ENCODE peak calls at places on chromosomes 13 and 19, in seven cellular contexts. S, V, H, R, K, A and T are unnamed samples.

GRCh38 chr19:19342086-19343015 is 21.7 kb downstream of the MAU2 start:
- DNase-seq in K (peak), V (peak), R (peak), A (peak), H (no peak), S (peak), T (peak)

GRCh38 chr19:15421726-15422260 is 3.0 kb upstream of the AKAP8L start:
- DNase-seq in K (no peak), R (no peak), S (no peak), A (no peak), V (no peak), H (no peak), T (no peak)

GRCh38 chr13:104962411-104962810 is 1573.1 kb downstream of the EFNB2 start:
- DNase-seq in V (no peak), H (no peak), S (no peak), K (no peak), R (no peak), A (no peak), T (no peak)

GRCh38 chr19:4089400-4089908 is 22.8 kb upstream of the ZBTB7A start:
- DNase-seq in V (no peak), H (no peak), K (no peak), A (no peak), S (peak), R (no peak), T (no peak)

GRCh38 chr19:11116507-11116906 is 27.2 kb downstream of the LDLR start:
- DNase-seq in R (no peak), A (no peak), S (no peak), K (no peak), V (no peak), H (no peak), T (no peak)

GRCh38 chr19:38841180-38841766 is 8.5 kb downstream of the HNRNPL start:
- DNase-seq in R (no peak), A (peak), V (no peak), H (no peak), K (no peak), S (no peak), T (no peak)

GRCh38 chr19:55635334-55635717 is 5.5 kb upstream of the ZNF580 start:
- DNase-seq in S (no peak), V (no peak), R (no peak), A (no peak), H (no peak), K (no peak), T (no peak)

GRCh38 chr19:9913237-9914000 is 22.9 kb downstream of the OLFM2 start:
- DNase-seq in H (no peak), A (peak), R (no peak), V (no peak), K (no peak), S (no peak), T (no peak)

GRCh38 chr13:93146584-93147292 is 79.9 kb upstream of the GPC6 start:
- DNase-seq in H (no peak), R (no peak), V (no peak), S (no peak), A (no peak), K (no peak), T (no peak)

GRCh38 chr19:5789886-5790572 is 934 bp downstream of the DUS3L start:
- DNase-seq in K (no peak), R (no peak), A (no peak), S (no peak), V (no peak), H (no peak), T (no peak)

GRCh38 chr13:83879431-83880171 is 2.7 kb downstream of the SLITRK1 start:
- DNase-seq in S (peak), V (no peak), R (no peak), K (no peak), H (no peak), A (no peak), T (no peak)

GRCh38 chr13:73819711-73820110 is 314.5 kb downstream of the KLF12 start:
- DNase-seq in K (no peak), A (no peak), V (no peak), S (no peak), H (no peak), R (no peak), T (no peak)

GRCh38 chr13:73576291-73576690 is 517.5 kb downstream of the KLF5 start:
- DNase-seq in V (no peak), S (no peak), R (no peak), K (no peak), A (no peak), H (no peak), T (no peak)

GRCh38 chr19:3949997-3950859 is 17.4 kb downstream of the NMRK2 start:
- DNase-seq in S (no peak), V (no peak), H (no peak), A (peak), K (no peak), R (no peak), T (no peak)

GRCh38 chr13:76775031-76775740 is 111.0 kb downstream of the KCTD12 start:
- DNase-seq in S (no peak), A (no peak), R (no peak), V (no peak), H (no peak), K (no peak), T (no peak)

GRCh38 chr19:6042776-6043726 is 65.1 kb upstream of the RANBP3 start:
- DNase-seq in S (no peak), V (no peak), A (no peak), H (no peak), R (no peak), K (no peak), T (no peak)

GRCh38 chr19:52494518-52494917 is 33.0 kb upstream of the ZNF808 start:
- DNase-seq in K (no peak), R (no peak), V (no peak), H (no peak), S (no peak), A (no peak), T (no peak)

GRCh38 chr19:33998739-33999345 is 173.5 kb upstream of the LSM14A start:
- DNase-seq in R (no peak), K (no peak), H (no peak), S (no peak), V (no peak), A (no peak), T (peak)

GRCh38 chr19:17337675-17338439 is 504 bp downstream of the GTPBP3 start:
- DNase-seq in V (no peak), K (no peak), A (peak), H (no peak), R (no peak), S (peak), T (no peak)

GRCh38 chr13:28611021-28611420 is 47.9 kb upstream of the POMP start:
- DNase-seq in H (no peak), V (no peak), A (no peak), S (no peak), R (no peak), K (no peak), T (no peak)

GRCh38 chr13:21901326-21901725 is 230.5 kb downstream of the FGF9 start:
- DNase-seq in K (no peak), V (no peak), H (no peak), S (no peak), R (no peak), A (no peak), T (no peak)

GRCh38 chr19:41587838-41588210 is 11.9 kb downstream of the CEACAM21 start:
- DNase-seq in R (no peak), S (no peak), H (no peak), K (no peak), V (no peak), A (no peak), T (no peak)

DNA sequence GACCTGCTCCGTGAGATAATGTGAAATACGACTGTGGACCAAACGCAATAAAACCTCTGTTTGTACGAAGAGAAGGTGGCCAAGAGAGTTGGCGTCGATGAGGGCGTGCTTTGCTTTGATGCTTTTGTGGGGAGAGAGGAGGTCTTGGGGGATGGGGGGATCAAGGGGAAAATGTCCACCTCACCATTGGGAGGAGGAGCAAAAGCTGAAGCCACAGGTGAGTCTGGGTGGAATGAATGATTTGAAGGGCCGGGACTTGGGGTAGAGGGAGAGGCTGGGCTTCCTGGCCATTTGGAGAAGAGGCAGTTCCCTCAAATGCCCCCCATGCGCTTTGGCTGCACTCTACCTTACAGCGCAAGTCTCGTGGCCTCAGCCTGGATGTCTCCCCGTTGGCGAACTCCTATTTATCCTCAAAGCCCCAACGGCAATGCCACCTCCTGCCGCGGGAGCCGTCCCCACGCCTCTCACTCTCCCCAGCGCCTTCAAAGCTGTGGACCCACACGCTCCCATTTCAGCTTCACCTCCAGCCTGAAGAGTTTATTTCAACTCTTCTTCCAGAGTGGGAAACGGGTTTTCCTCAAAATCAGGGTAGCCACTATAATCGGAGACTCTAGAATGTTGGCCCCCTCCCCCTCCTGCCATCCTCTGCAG is 787 bp upstream of the ABCA7 start:
- DNase-seq in S (peak), A (no peak), H (no peak), V (no peak), K (no peak), R (no peak), T (no peak)
- TF ChIP-seq POLR2AphosphoS5 in S (peak), A (no peak), H (peak), V (no peak), K (peak), R (no peak), T (no peak)

GRCh38 chr13:110057052-110057451 is 249.9 kb downstream of the COL4A1 start:
- DNase-seq in K (no peak), R (no peak), S (no peak), A (no peak), V (no peak), H (no peak), T (no peak)

GRCh38 chr13:110054041-110054440 is 252.9 kb downstream of the COL4A1 start:
- DNase-seq in R (no peak), A (no peak), V (no peak), K (no peak), H (no peak), S (no peak), T (no peak)

GRCh38 chr13:110056640-110057039 is 250.3 kb downstream of the COL4A1 start:
- DNase-seq in K (no peak), S (no peak), V (no peak), R (no peak), A (no peak), H (no peak), T (no peak)

GRCh38 chr13:110055089-110055488 is 251.9 kb downstream of the COL4A1 start:
- DNase-seq in R (no peak), S (no peak), H (no peak), V (no peak), K (no peak), A (no peak), T (no peak)
- TF ChIP-seq EZH2 in R (no peak), S (no peak), H (no peak), V (no peak), K (no peak), A (no peak), T (no peak)

GRCh38 chr13:30816733-30817132 is 81.4 kb downstream of the ALOX5AP start:
- DNase-seq in V (no peak), R (no peak), A (no peak), H (no peak), S (no peak), K (no peak), T (peak)
- H2AFZ ChIP-seq in V (no peak), R (no peak), A (no peak), H (no peak), S (peak), K (no peak), T (peak)

GRCh38 chr19:29211562-29212416 is 1.2 kb downstream of the UQCRFS1 start:
- DNase-seq in S (peak), A (peak), R (no peak), H (no peak), V (peak), K (no peak), T (no peak)
- TF ChIP-seq POLR2AphosphoS5 in S (no peak), A (peak), R (no peak), H (peak), V (no peak), K (peak), T (no peak)

GRCh38 chr13:25377244-25377962 is 5.6 kb downstream of the ATP8A2 start:
- DNase-seq in H (no peak), V (no peak), K (no peak), S (no peak), R (no peak), A (no peak), T (no peak)

GRCh38 chr13:25375727-25376358 is 4.1 kb downstream of the ATP8A2 start:
- DNase-seq in S (peak), K (no peak), R (peak), H (no peak), A (peak), V (peak), T (peak)

GRCh38 chr13:25371158-25371557 is 616 bp upstream of the ATP8A2 start:
- DNase-seq in A (no peak), K (no peak), R (no peak), S (no peak), H (no peak), V (no peak), T (no peak)

GRCh38 chr13:25372275-25373081 is 704 bp downstream of the ATP8A2 start:
- DNase-seq in S (peak), K (no peak), H (no peak), V (no peak), R (no peak), A (peak), T (no peak)

GRCh38 chr13:25371608-25372274 is at the start of gene ATP8A2:
- DNase-seq in K (no peak), V (no peak), H (no peak), S (peak), A (peak), R (no peak), T (no peak)
- TF ChIP-seq EZH2 in K (no peak), V (peak), H (no peak), S (peak), A (no peak), R (no peak), T (peak)

GRCh38 chr19:478236-478888 is 17.5 kb upstream of the SHC2 start:
- DNase-seq in S (no peak), H (no peak), R (no peak), K (no peak), A (no peak), V (no peak), T (no peak)
- H2AFZ ChIP-seq in S (no peak), H (no peak), R (no peak), K (no peak), A (no peak), V (no peak), T (no peak)

GRCh38 chr19:2488405-2488941 is 12.5 kb downstream of the GADD45B start:
- DNase-seq in K (no peak), S (no peak), H (no peak), V (no peak), R (no peak), A (no peak), T (no peak)

GRCh38 chr19:2490659-2491058 is 14.7 kb downstream of the GADD45B start:
- DNase-seq in S (no peak), R (no peak), K (no peak), V (no peak), H (no peak), A (no peak), T (no peak)

GRCh38 chr19:2488942-2489731 is 13.2 kb downstream of the GADD45B start:
- DNase-seq in S (peak), R (no peak), V (no peak), K (no peak), A (no peak), H (no peak), T (peak)

GRCh38 chr19:2492870-2493269 is 16.9 kb downstream of the GADD45B start:
- DNase-seq in K (no peak), S (no peak), H (no peak), A (no peak), V (no peak), R (no peak), T (no peak)

DNA sequence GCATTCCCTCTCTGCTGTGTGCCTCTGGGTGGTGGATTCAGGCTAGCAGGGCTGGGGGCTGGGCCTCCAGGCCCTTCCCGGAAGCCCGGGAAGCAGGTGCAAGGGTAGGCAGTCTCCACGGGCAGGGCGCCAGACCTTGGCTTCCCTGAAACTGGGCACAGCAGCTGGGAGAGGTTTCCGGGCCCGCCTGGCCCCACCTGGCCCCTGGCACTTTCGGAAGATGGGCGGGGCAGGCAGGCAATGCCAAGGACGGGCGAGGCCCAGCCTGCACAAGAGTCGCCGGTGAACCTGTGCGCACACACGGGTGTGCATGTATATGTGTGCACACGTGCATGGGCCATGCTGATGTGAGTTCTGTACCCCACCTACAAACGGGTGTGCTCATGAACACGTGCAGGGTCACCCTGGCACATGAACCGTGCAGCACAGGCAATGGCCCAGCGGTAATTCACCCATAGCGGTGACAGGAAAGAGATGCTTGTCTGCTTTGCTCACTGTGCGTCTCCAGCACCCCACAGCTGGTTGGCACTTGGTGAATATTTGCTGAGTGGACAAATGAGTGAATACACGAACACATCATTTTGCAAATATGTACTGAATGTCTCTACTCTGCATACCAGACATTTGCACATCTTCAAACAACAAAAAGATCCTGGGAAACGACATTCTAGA is 15.3 kb downstream of the GADD45B start:
- DNase-seq in V (no peak), H (no peak), S (no peak), A (no peak), R (no peak), K (no peak), T (peak)
- TF ChIP-seq POLR2AphosphoS5 in V (no peak), H (no peak), S (no peak), A (no peak), R (no peak), K (no peak), T (no peak)

GRCh38 chr13:78601886-78602560 is 1.3 kb downstream of the POU4F1 start:
- DNase-seq in H (no peak), K (no peak), S (no peak), V (no peak), R (no peak), A (no peak), T (no peak)

GRCh38 chr13:78601124-78601885 is 2.0 kb downstream of the POU4F1 start:
- DNase-seq in K (no peak), H (no peak), S (peak), V (no peak), R (no peak), A (no peak), T (peak)

GRCh38 chr13:78600317-78600899 is 2.9 kb downstream of the POU4F1 start:
- DNase-seq in H (no peak), K (no peak), V (no peak), R (no peak), S (no peak), A (no peak), T (no peak)

GRCh38 chr13:78603240-78603947 is at the start of gene POU4F1:
- DNase-seq in A (peak), H (peak), V (peak), R (no peak), S (peak), K (no peak), T (peak)

DNA sequence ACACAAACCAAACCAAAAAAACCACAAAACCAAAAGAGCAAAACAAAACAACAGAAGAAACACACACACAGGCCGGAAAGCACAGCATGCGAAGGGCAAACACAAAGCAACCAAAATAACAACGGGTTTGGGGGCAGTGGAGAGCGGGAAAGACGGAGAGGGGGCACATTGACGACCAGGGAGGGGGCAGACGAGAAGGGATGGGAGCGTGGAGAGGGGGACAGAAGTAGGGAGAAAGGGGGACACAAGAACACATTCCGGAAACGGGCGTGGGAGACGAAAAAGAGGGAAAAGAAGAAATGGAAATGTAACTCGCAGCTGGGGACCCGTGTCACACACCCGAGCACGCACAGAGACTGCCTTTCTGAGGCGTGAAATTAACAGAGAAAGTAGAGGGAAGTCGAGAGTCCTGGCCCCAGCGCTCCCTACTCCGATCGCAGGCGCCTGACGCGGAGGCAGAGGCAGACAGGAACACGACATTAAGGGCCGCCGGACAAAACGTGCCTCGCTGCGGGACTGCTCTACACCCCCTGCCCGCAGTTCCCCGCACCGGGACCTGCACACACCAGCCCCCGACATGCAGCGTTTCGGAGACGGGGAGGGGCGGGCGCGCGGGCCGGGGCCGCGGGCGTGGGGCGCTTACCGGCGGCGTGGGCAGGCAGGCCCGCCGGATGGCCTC is 652 bp downstream of the POU4F1 start:
- DNase-seq in S (peak), R (no peak), H (no peak), K (no peak), V (no peak), A (peak), T (no peak)
- TF ChIP-seq EZH2 in S (peak), R (no peak), H (peak), K (peak), V (no peak), A (no peak), T (peak)